ENCODE peak calls at places on chromosomes 16 and 17, in nine cellular contexts. One of them, this sample, is unnamed.

GRCh38 chr17:280216-280615 is 72.4 kb downstream of the RPH3AL start:
- DNase-seq in GDM1: no peak
- DNase-seq in activated B cell treated with CpG ODN at 0.5 μM for 24 hours: no peak
- DNase-seq in psoas muscle: no peak
- DNase-seq in activated T-helper 9 cell treated with anti-CD3 and anti-CD28 coated beads, Interleukin-2, amount 50 U/mL, for 16 hours: no peak
- DNase-seq in activated effector memory CD4-positive, alpha-beta T cell treated with anti-CD3 and anti-CD28 coated beads, Interleukin-2, amount 50 U/mL, for 16 hours: peak
- DNase-seq in CD8-positive, alpha-beta memory T cell: no peak
- DNase-seq in fibroblast of the aortic adventitia: no peak
- DNase-seq in OCI-M1: no peak
- DNase-seq in this sample: no peak

GRCh38 chr16:24255446-24256352 is at the start of gene CACNG3:
- DNase-seq in OCI-M1: peak
- DNase-seq in activated B cell treated with CpG ODN at 0.5 μM for 24 hours: peak
- DNase-seq in activated effector memory CD4-positive, alpha-beta T cell treated with anti-CD3 and anti-CD28 coated beads, Interleukin-2, amount 50 U/mL, for 16 hours: peak
- DNase-seq in GDM1: peak
- DNase-seq in fibroblast of the aortic adventitia: no peak
- DNase-seq in activated T-helper 9 cell treated with anti-CD3 and anti-CD28 coated beads, Interleukin-2, amount 50 U/mL, for 16 hours: peak
- DNase-seq in psoas muscle: peak
- DNase-seq in CD8-positive, alpha-beta memory T cell: peak
- DNase-seq in this sample: no peak

GRCh38 chr17:50955160-50955559 is 89.0 kb upstream of the TOB1 start:
- DNase-seq in activated T-helper 9 cell treated with anti-CD3 and anti-CD28 coated beads, Interleukin-2, amount 50 U/mL, for 16 hours: no peak
- DNase-seq in activated B cell treated with CpG ODN at 0.5 μM for 24 hours: no peak
- DNase-seq in OCI-M1: no peak
- DNase-seq in GDM1: no peak
- DNase-seq in psoas muscle: no peak
- DNase-seq in CD8-positive, alpha-beta memory T cell: no peak
- DNase-seq in fibroblast of the aortic adventitia: no peak
- DNase-seq in activated effector memory CD4-positive, alpha-beta T cell treated with anti-CD3 and anti-CD28 coated beads, Interleukin-2, amount 50 U/mL, for 16 hours: peak
- DNase-seq in this sample: no peak

GRCh38 chr16:28073836-28074235 is 10.3 kb upstream of the GSG1L start:
- DNase-seq in activated B cell treated with CpG ODN at 0.5 μM for 24 hours: no peak
- DNase-seq in CD8-positive, alpha-beta memory T cell: no peak
- DNase-seq in psoas muscle: no peak
- DNase-seq in activated effector memory CD4-positive, alpha-beta T cell treated with anti-CD3 and anti-CD28 coated beads, Interleukin-2, amount 50 U/mL, for 16 hours: no peak
- DNase-seq in fibroblast of the aortic adventitia: no peak
- DNase-seq in GDM1: no peak
- DNase-seq in OCI-M1: no peak
- DNase-seq in activated T-helper 9 cell treated with anti-CD3 and anti-CD28 coated beads, Interleukin-2, amount 50 U/mL, for 16 hours: no peak
- DNase-seq in this sample: no peak

GRCh38 chr17:82028246-82028645 is 3.2 kb upstream of the RAC3 start:
- DNase-seq in psoas muscle: no peak
- DNase-seq in CD8-positive, alpha-beta memory T cell: no peak
- DNase-seq in fibroblast of the aortic adventitia: no peak
- DNase-seq in OCI-M1: no peak
- DNase-seq in activated B cell treated with CpG ODN at 0.5 μM for 24 hours: no peak
- DNase-seq in activated T-helper 9 cell treated with anti-CD3 and anti-CD28 coated beads, Interleukin-2, amount 50 U/mL, for 16 hours: no peak
- DNase-seq in activated effector memory CD4-positive, alpha-beta T cell treated with anti-CD3 and anti-CD28 coated beads, Interleukin-2, amount 50 U/mL, for 16 hours: no peak
- DNase-seq in GDM1: no peak
- DNase-seq in this sample: no peak

GRCh38 chr16:84294196-84295142 is at the start of gene WFDC1:
- DNase-seq in activated T-helper 9 cell treated with anti-CD3 and anti-CD28 coated beads, Interleukin-2, amount 50 U/mL, for 16 hours: no peak
- DNase-seq in psoas muscle: no peak
- DNase-seq in OCI-M1: peak
- DNase-seq in activated B cell treated with CpG ODN at 0.5 μM for 24 hours: no peak
- DNase-seq in GDM1: peak
- DNase-seq in CD8-positive, alpha-beta memory T cell: no peak
- DNase-seq in activated effector memory CD4-positive, alpha-beta T cell treated with anti-CD3 and anti-CD28 coated beads, Interleukin-2, amount 50 U/mL, for 16 hours: no peak
- DNase-seq in fibroblast of the aortic adventitia: peak
- DNase-seq in this sample: peak

GRCh38 chr16:20866161-20866772 is 33.9 kb downstream of the DCUN1D3 start:
- DNase-seq in CD8-positive, alpha-beta memory T cell: no peak
- DNase-seq in fibroblast of the aortic adventitia: peak
- DNase-seq in activated B cell treated with CpG ODN at 0.5 μM for 24 hours: no peak
- DNase-seq in OCI-M1: peak
- DNase-seq in activated T-helper 9 cell treated with anti-CD3 and anti-CD28 coated beads, Interleukin-2, amount 50 U/mL, for 16 hours: no peak
- DNase-seq in GDM1: peak
- DNase-seq in activated effector memory CD4-positive, alpha-beta T cell treated with anti-CD3 and anti-CD28 coated beads, Interleukin-2, amount 50 U/mL, for 16 hours: no peak
- DNase-seq in psoas muscle: peak
- DNase-seq in this sample: peak

GRCh38 chr16:84081446-84081989 is 35.2 kb downstream of the MBTPS1 start:
- DNase-seq in OCI-M1: no peak
- DNase-seq in activated B cell treated with CpG ODN at 0.5 μM for 24 hours: no peak
- DNase-seq in activated effector memory CD4-positive, alpha-beta T cell treated with anti-CD3 and anti-CD28 coated beads, Interleukin-2, amount 50 U/mL, for 16 hours: no peak
- DNase-seq in fibroblast of the aortic adventitia: no peak
- DNase-seq in GDM1: no peak
- DNase-seq in activated T-helper 9 cell treated with anti-CD3 and anti-CD28 coated beads, Interleukin-2, amount 50 U/mL, for 16 hours: no peak
- DNase-seq in CD8-positive, alpha-beta memory T cell: no peak
- DNase-seq in psoas muscle: no peak
- DNase-seq in this sample: no peak

GRCh38 chr16:23155445-23156049 is 6.3 kb upstream of the USP31 start:
- DNase-seq in psoas muscle: no peak
- DNase-seq in activated T-helper 9 cell treated with anti-CD3 and anti-CD28 coated beads, Interleukin-2, amount 50 U/mL, for 16 hours: no peak
- DNase-seq in fibroblast of the aortic adventitia: peak
- DNase-seq in activated B cell treated with CpG ODN at 0.5 μM for 24 hours: no peak
- DNase-seq in CD8-positive, alpha-beta memory T cell: no peak
- DNase-seq in OCI-M1: peak
- DNase-seq in activated effector memory CD4-positive, alpha-beta T cell treated with anti-CD3 and anti-CD28 coated beads, Interleukin-2, amount 50 U/mL, for 16 hours: no peak
- DNase-seq in GDM1: no peak
- DNase-seq in this sample: no peak

GRCh38 chr17:18187816-18188761 is 4.5 kb downstream of the ALKBH5 start:
- DNase-seq in activated effector memory CD4-positive, alpha-beta T cell treated with anti-CD3 and anti-CD28 coated beads, Interleukin-2, amount 50 U/mL, for 16 hours: peak
- DNase-seq in GDM1: no peak
- DNase-seq in psoas muscle: peak
- DNase-seq in activated B cell treated with CpG ODN at 0.5 μM for 24 hours: no peak
- DNase-seq in CD8-positive, alpha-beta memory T cell: no peak
- DNase-seq in fibroblast of the aortic adventitia: peak
- DNase-seq in OCI-M1: no peak
- DNase-seq in activated T-helper 9 cell treated with anti-CD3 and anti-CD28 coated beads, Interleukin-2, amount 50 U/mL, for 16 hours: no peak
- DNase-seq in this sample: peak

GRCh38 chr17:80861892-80862291 is 129.7 kb upstream of the CHMP6 start:
- DNase-seq in CD8-positive, alpha-beta memory T cell: peak
- DNase-seq in psoas muscle: no peak
- DNase-seq in GDM1: no peak
- DNase-seq in fibroblast of the aortic adventitia: peak
- DNase-seq in OCI-M1: no peak
- DNase-seq in activated B cell treated with CpG ODN at 0.5 μM for 24 hours: no peak
- DNase-seq in activated T-helper 9 cell treated with anti-CD3 and anti-CD28 coated beads, Interleukin-2, amount 50 U/mL, for 16 hours: peak
- DNase-seq in activated effector memory CD4-positive, alpha-beta T cell treated with anti-CD3 and anti-CD28 coated beads, Interleukin-2, amount 50 U/mL, for 16 hours: peak
- DNase-seq in this sample: peak

GRCh38 chr16:54422569-54422978 is 136.0 kb upstream of the IRX3 start:
- DNase-seq in activated B cell treated with CpG ODN at 0.5 μM for 24 hours: no peak
- DNase-seq in psoas muscle: no peak
- DNase-seq in GDM1: no peak
- DNase-seq in activated effector memory CD4-positive, alpha-beta T cell treated with anti-CD3 and anti-CD28 coated beads, Interleukin-2, amount 50 U/mL, for 16 hours: no peak
- DNase-seq in CD8-positive, alpha-beta memory T cell: no peak
- DNase-seq in fibroblast of the aortic adventitia: no peak
- DNase-seq in activated T-helper 9 cell treated with anti-CD3 and anti-CD28 coated beads, Interleukin-2, amount 50 U/mL, for 16 hours: no peak
- DNase-seq in OCI-M1: no peak
- DNase-seq in this sample: no peak

GRCh38 chr16:87206646-87207451 is 110.3 kb downstream of the C16orf95 start:
- DNase-seq in CD8-positive, alpha-beta memory T cell: no peak
- DNase-seq in psoas muscle: no peak
- DNase-seq in OCI-M1: no peak
- DNase-seq in activated B cell treated with CpG ODN at 0.5 μM for 24 hours: no peak
- DNase-seq in GDM1: no peak
- DNase-seq in activated T-helper 9 cell treated with anti-CD3 and anti-CD28 coated beads, Interleukin-2, amount 50 U/mL, for 16 hours: no peak
- DNase-seq in fibroblast of the aortic adventitia: peak
- DNase-seq in activated effector memory CD4-positive, alpha-beta T cell treated with anti-CD3 and anti-CD28 coated beads, Interleukin-2, amount 50 U/mL, for 16 hours: no peak
- DNase-seq in this sample: no peak

GRCh38 chr17:67635688-67636087 is 82.0 kb upstream of the NOL11 start:
- DNase-seq in activated effector memory CD4-positive, alpha-beta T cell treated with anti-CD3 and anti-CD28 coated beads, Interleukin-2, amount 50 U/mL, for 16 hours: no peak
- DNase-seq in psoas muscle: no peak
- DNase-seq in OCI-M1: no peak
- DNase-seq in activated T-helper 9 cell treated with anti-CD3 and anti-CD28 coated beads, Interleukin-2, amount 50 U/mL, for 16 hours: no peak
- DNase-seq in GDM1: no peak
- DNase-seq in activated B cell treated with CpG ODN at 0.5 μM for 24 hours: no peak
- DNase-seq in CD8-positive, alpha-beta memory T cell: no peak
- DNase-seq in fibroblast of the aortic adventitia: peak
- DNase-seq in this sample: no peak

GRCh38 chr16:77402672-77403071 is 32.2 kb downstream of the ADAMTS18 start:
- DNase-seq in fibroblast of the aortic adventitia: no peak
- DNase-seq in CD8-positive, alpha-beta memory T cell: no peak
- DNase-seq in GDM1: no peak
- DNase-seq in OCI-M1: no peak
- DNase-seq in activated effector memory CD4-positive, alpha-beta T cell treated with anti-CD3 and anti-CD28 coated beads, Interleukin-2, amount 50 U/mL, for 16 hours: no peak
- DNase-seq in psoas muscle: no peak
- DNase-seq in activated B cell treated with CpG ODN at 0.5 μM for 24 hours: no peak
- DNase-seq in activated T-helper 9 cell treated with anti-CD3 and anti-CD28 coated beads, Interleukin-2, amount 50 U/mL, for 16 hours: no peak
- DNase-seq in this sample: no peak

GRCh38 chr17:43823350-43824084 is 9.4 kb downstream of the MPP3 start:
- DNase-seq in OCI-M1: no peak
- DNase-seq in fibroblast of the aortic adventitia: no peak
- DNase-seq in activated B cell treated with CpG ODN at 0.5 μM for 24 hours: no peak
- DNase-seq in GDM1: no peak
- DNase-seq in activated T-helper 9 cell treated with anti-CD3 and anti-CD28 coated beads, Interleukin-2, amount 50 U/mL, for 16 hours: no peak
- DNase-seq in psoas muscle: no peak
- DNase-seq in CD8-positive, alpha-beta memory T cell: no peak
- DNase-seq in activated effector memory CD4-positive, alpha-beta T cell treated with anti-CD3 and anti-CD28 coated beads, Interleukin-2, amount 50 U/mL, for 16 hours: peak
- DNase-seq in this sample: peak

GRCh38 chr17:66777689-66778225 is 57.2 kb upstream of the CACNG5 start:
- DNase-seq in activated effector memory CD4-positive, alpha-beta T cell treated with anti-CD3 and anti-CD28 coated beads, Interleukin-2, amount 50 U/mL, for 16 hours: no peak
- DNase-seq in activated B cell treated with CpG ODN at 0.5 μM for 24 hours: no peak
- DNase-seq in CD8-positive, alpha-beta memory T cell: no peak
- DNase-seq in psoas muscle: no peak
- DNase-seq in fibroblast of the aortic adventitia: peak
- DNase-seq in OCI-M1: peak
- DNase-seq in GDM1: no peak
- DNase-seq in activated T-helper 9 cell treated with anti-CD3 and anti-CD28 coated beads, Interleukin-2, amount 50 U/mL, for 16 hours: no peak
- DNase-seq in this sample: no peak

GRCh38 chr17:694239-694638 is 20.4 kb downstream of the VPS53 start:
- DNase-seq in activated effector memory CD4-positive, alpha-beta T cell treated with anti-CD3 and anti-CD28 coated beads, Interleukin-2, amount 50 U/mL, for 16 hours: peak
- DNase-seq in fibroblast of the aortic adventitia: peak
- DNase-seq in OCI-M1: no peak
- DNase-seq in activated B cell treated with CpG ODN at 0.5 μM for 24 hours: no peak
- DNase-seq in psoas muscle: no peak
- DNase-seq in CD8-positive, alpha-beta memory T cell: no peak
- DNase-seq in GDM1: no peak
- DNase-seq in activated T-helper 9 cell treated with anti-CD3 and anti-CD28 coated beads, Interleukin-2, amount 50 U/mL, for 16 hours: no peak
- DNase-seq in this sample: no peak

GRCh38 chr16:58502217-58502921 is 2.4 kb downstream of the NDRG4 start:
- DNase-seq in psoas muscle: no peak
- DNase-seq in activated T-helper 9 cell treated with anti-CD3 and anti-CD28 coated beads, Interleukin-2, amount 50 U/mL, for 16 hours: no peak
- DNase-seq in OCI-M1: no peak
- DNase-seq in CD8-positive, alpha-beta memory T cell: no peak
- DNase-seq in GDM1: no peak
- DNase-seq in activated B cell treated with CpG ODN at 0.5 μM for 24 hours: no peak
- DNase-seq in fibroblast of the aortic adventitia: no peak
- DNase-seq in activated effector memory CD4-positive, alpha-beta T cell treated with anti-CD3 and anti-CD28 coated beads, Interleukin-2, amount 50 U/mL, for 16 hours: peak
- DNase-seq in this sample: no peak